ENCODE peak calls at places on chromosomes 4 and X, in nine cellular contexts. M is CD4-positive, alpha-beta memory T cell; Z is A549; Y is lower lobe of right lung; C is fibroblast of lung; A is pancreas; S is uterus; T is tibial nerve; V is MM.1S. L is an unnamed sample.

GRCh38 chr4:2301806-2302205 is 39.9 kb upstream of the MXD4 start:
- DNase-seq in Y (no peak), M (no peak), S (no peak), T (no peak), A (no peak), C (no peak), V (no peak), Z (no peak), L (no peak)

GRCh38 chr4:86280246-86280645 is 79.6 kb downstream of the MAPK10 start:
- DNase-seq in Y (no peak), S (no peak), M (no peak), Z (no peak), V (no peak), T (no peak), A (no peak), C (peak; percentile 45), L (no peak)

GRCh38 chr4:8891255-8891645 is 19.6 kb upstream of the HMX1 start:
- DNase-seq in Y (no peak), M (no peak), Z (no peak), C (no peak), T (no peak), V (no peak), S (no peak), A (no peak), L (no peak)

GRCh38 chrX:119105826-119106225 is 21.8 kb downstream of the KIAA1210 start:
- DNase-seq in Z (no peak), T (no peak), M (no peak), S (no peak), Y (no peak), C (peak; percentile 68), A (no peak), V (no peak), L (no peak)

GRCh38 chrX:39689374-39690104 is 408.2 kb downstream of the BCOR start:
- DNase-seq in S (no peak), M (no peak), T (no peak), V (no peak), A (no peak), C (no peak), Z (no peak), Y (no peak), L (no peak)

GRCh38 chr4:52588097-52588496 is 71.0 kb downstream of the USP46 start:
- DNase-seq in Y (no peak), S (peak; percentile 27), M (no peak), C (peak; percentile 19), T (peak; percentile 10), Z (no peak), A (no peak), V (no peak), L (peak; percentile 23)

GRCh38 chrX:38271154-38271716 is 50.6 kb upstream of the SRPX start:
- DNase-seq in Y (no peak), Z (no peak), M (no peak), A (no peak), V (no peak), T (no peak), S (no peak), C (peak; percentile 16), L (no peak)

GRCh38 chr4:2071912-2072867 is 13.1 kb downstream of the NAT8L start:
- DNase-seq in Y (peak; percentile 38), S (no peak), V (no peak), A (peak; percentile 65), T (no peak), Z (no peak), C (no peak), M (no peak), L (no peak)

GRCh38 chrX:134369576-134369975 is 90.4 kb upstream of the HPRT1 start:
- DNase-seq in Z (no peak), M (no peak), Y (no peak), T (no peak), V (peak; percentile 76), C (no peak), S (no peak), A (no peak), L (no peak)

DNA sequence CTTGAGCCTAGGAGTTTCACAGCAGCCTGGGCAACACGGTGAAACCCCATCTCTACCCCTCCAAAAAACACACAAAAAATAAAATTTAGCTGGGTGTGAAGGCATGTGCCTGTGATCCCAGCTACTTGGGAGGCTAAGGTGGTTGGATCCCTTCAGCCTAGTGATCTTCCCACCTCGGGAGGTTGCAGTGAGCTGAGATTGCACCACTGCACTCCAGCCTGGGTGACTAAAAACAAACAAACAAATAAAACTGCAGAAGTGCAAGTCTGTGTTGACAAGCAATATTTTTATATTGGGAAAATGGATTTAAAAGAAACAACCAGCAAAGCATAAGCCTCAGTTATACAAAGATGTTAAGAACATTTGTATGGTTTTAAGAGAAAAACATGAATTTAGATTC is 46.1 kb downstream of the IGFBP7 start:
- DNase-seq in Z (no peak), M (no peak), V (no peak), Y (no peak), A (no peak), S (no peak), C (no peak), T (no peak), L (no peak)
- H3K4me1 ChIP-seq in Z (peaks cover 82% of the 10 kb centered on the region), M (no peaks in the 10 kb centered on the region), V (no peaks in the 10 kb centered on the region), Y (peaks cover 44% of the 10 kb centered on the region), A (peaks cover 7% of the 10 kb centered on the region), S (peaks cover 22% of the 10 kb centered on the region), C (peaks cover 20% of the 10 kb centered on the region), T (no peaks in the 10 kb centered on the region), L (no peaks in the 10 kb centered on the region)

GRCh38 chr4:119040711-119041185 is 94.9 kb upstream of the MYOZ2 start:
- DNase-seq in S (no peak), Z (no peak), T (peak; percentile 40), V (no peak), A (no peak), M (no peak), C (peak; percentile 94), Y (no peak), L (no peak)

GRCh38 chr4:119038465-119038864 is 97.2 kb upstream of the MYOZ2 start:
- DNase-seq in A (no peak), S (no peak), M (no peak), C (peak; percentile 56), V (no peak), Y (no peak), T (no peak), Z (no peak), L (no peak)

GRCh38 chr4:119039160-119039559 is 96.5 kb upstream of the MYOZ2 start:
- DNase-seq in M (no peak), Y (no peak), Z (no peak), C (no peak), V (no peak), S (no peak), A (no peak), T (no peak), L (no peak)

GRCh38 chr4:119040261-119040660 is 95.4 kb upstream of the MYOZ2 start:
- DNase-seq in A (no peak), C (peak; percentile 36), T (no peak), Y (no peak), M (no peak), V (no peak), Z (no peak), S (no peak), L (no peak)

GRCh38 chr4:119039779-119040178 is 95.9 kb upstream of the MYOZ2 start:
- DNase-seq in S (no peak), A (no peak), C (no peak), V (no peak), Z (no peak), Y (no peak), M (no peak), T (no peak), L (no peak)
- H3K4me1 ChIP-seq in S (peaks cover 14% of the 10 kb centered on the region), A (no peaks in the 10 kb centered on the region), C (peaks cover 31% of the 10 kb centered on the region), V (no peaks in the 10 kb centered on the region), Z (peaks cover 64% of the 10 kb centered on the region), Y (peaks cover 30% of the 10 kb centered on the region), M (no peaks in the 10 kb centered on the region), T (no peaks in the 10 kb centered on the region), L (no peaks in the 10 kb centered on the region)

DNA sequence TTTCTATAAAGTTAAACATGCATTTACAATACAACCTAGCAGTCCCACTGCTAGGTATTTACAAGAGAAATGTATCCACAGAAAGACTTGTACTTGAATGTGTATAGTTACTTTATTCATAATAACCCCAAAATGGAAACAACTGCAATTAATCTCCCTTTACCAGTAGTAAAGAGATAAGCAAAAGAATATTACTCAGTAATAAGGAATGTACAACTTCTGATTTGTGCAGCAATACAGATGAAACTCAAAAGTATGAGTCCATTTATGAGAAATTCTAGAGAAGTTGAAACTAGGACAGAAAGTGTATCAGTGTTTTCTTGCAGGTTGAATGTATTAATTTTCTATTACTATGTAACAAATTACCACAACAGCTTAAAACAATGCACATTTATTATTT is 15.2 kb downstream of the USP53 start:
- DNase-seq in S (no peak), V (no peak), Y (no peak), A (no peak), T (no peak), M (no peak), Z (no peak), C (peak; percentile 60), L (no peak)
- H3K4me1 ChIP-seq in S (no peaks in the 10 kb centered on the region), V (peaks cover 6% of the 10 kb centered on the region), Y (peaks cover 8% of the 10 kb centered on the region), A (peaks cover 5% of the 10 kb centered on the region), T (no peaks in the 10 kb centered on the region), M (peaks cover 2% of the 10 kb centered on the region), Z (peaks cover 3% of the 10 kb centered on the region), C (peaks cover 4% of the 10 kb centered on the region), L (no peaks in the 10 kb centered on the region)

GRCh38 chr4:54061873-54062272 is 2.5 kb downstream of the CHIC2 start:
- DNase-seq in C (no peak), Z (no peak), T (no peak), A (no peak), V (no peak), M (no peak), S (no peak), Y (no peak), L (no peak)

GRCh38 chr4:54063224-54063623 is 1.2 kb downstream of the CHIC2 start:
- DNase-seq in T (no peak), V (no peak), C (peak; percentile 63), Y (no peak), A (no peak), M (no peak), Z (no peak), S (no peak), L (no peak)

GRCh38 chr4:54062392-54062791 is 2.0 kb downstream of the CHIC2 start:
- DNase-seq in Y (no peak), T (no peak), M (no peak), Z (no peak), A (no peak), C (no peak), S (no peak), V (no peak), L (no peak)

GRCh38 chr4:54063737-54064316 is 578 bp downstream of the CHIC2 start:
- DNase-seq in Z (peak; percentile 4), T (peak; percentile 30), V (peak; percentile 31), A (no peak), Y (peak; percentile 72), S (peak; percentile 29), C (peak; percentile 36), M (peak; percentile 52), L (peak; percentile 32)

DNA sequence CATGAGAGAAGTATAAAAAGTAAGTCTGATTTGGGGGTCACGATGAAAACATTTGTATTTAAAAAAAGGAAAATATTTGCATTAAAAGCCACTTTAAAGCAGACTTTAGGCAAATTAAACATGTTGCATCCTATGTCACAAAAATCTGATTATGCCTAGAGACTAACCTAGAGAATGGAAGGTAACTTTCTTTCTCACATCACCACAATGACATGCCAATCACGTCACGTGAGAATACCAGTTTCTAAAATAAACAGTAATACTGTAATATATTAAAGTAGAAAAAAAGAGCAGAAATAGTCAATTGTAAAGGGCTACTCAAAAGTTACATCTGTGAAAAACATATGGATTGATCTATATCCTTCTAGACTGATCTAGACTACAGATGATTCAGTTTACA is 3.3 kb downstream of the CHIC2 start:
- DNase-seq in A (no peak), V (no peak), C (no peak), S (no peak), M (no peak), Y (no peak), T (no peak), Z (no peak), L (no peak)
- H3K4me1 ChIP-seq in A (peaks cover 40% of the 10 kb centered on the region), V (peaks cover 13% of the 10 kb centered on the region), C (peaks cover 9% of the 10 kb centered on the region), S (peaks cover 3% of the 10 kb centered on the region), M (peaks cover 78% of the 10 kb centered on the region), Y (peaks cover 79% of the 10 kb centered on the region), T (peaks cover 4% of the 10 kb centered on the region), Z (peaks cover 21% of the 10 kb centered on the region), L (peaks cover 75% of the 10 kb centered on the region)

L was measured in CD4-positive, CD25-positive, alpha-beta regulatory T cell.